ENCODE peak calls at places on chromosomes 6 and 20, in nine cellular contexts. One of them, this sample, is unnamed.

GRCh38 chr6:121430514-121431460 is 4.7 kb upstream of the GJA1 start:
- DNase-seq in uterus: no peak
- DNase-seq in NCI-H2029 treated with DMSO at 0.1 percent for 48 hours: no peak
- DNase-seq in cardiac muscle cell: peak; percentile 73
- DNase-seq in activated CD8-positive, alpha-beta T cell treated with anti-CD3 and anti-CD28 coated beads for 36 hours: no peak
- DNase-seq in lower lobe of right lung: no peak
- DNase-seq in activated CD4-positive, alpha-beta T cell treated with anti-CD3 and anti-CD28 coated beads, Interleukin-2, amount 50 U/mL, for 4 hours: no peak
- DNase-seq in NCI-H1092: no peak
- DNase-seq in activated CD8-positive, alpha-beta memory T cell treated with anti-CD3 and anti-CD28 coated beads for 24 hours: no peak
- DNase-seq in this sample: no peak

GRCh38 chr6:16380220-16380809 is 141.9 kb downstream of the GMPR start:
- DNase-seq in uterus: no peak
- DNase-seq in NCI-H2029 treated with DMSO at 0.1 percent for 48 hours: no peak
- DNase-seq in cardiac muscle cell: no peak
- DNase-seq in activated CD8-positive, alpha-beta T cell treated with anti-CD3 and anti-CD28 coated beads for 36 hours: no peak
- DNase-seq in lower lobe of right lung: no peak
- DNase-seq in activated CD4-positive, alpha-beta T cell treated with anti-CD3 and anti-CD28 coated beads, Interleukin-2, amount 50 U/mL, for 4 hours: no peak
- DNase-seq in NCI-H1092: no peak
- DNase-seq in activated CD8-positive, alpha-beta memory T cell treated with anti-CD3 and anti-CD28 coated beads for 24 hours: no peak
- DNase-seq in this sample: no peak

GRCh38 chr20:35226775-35227681 is 538 bp downstream of the MMP24 start:
- DNase-seq in uterus: peak; percentile 43
- DNase-seq in NCI-H2029 treated with DMSO at 0.1 percent for 48 hours: peak; percentile 5
- DNase-seq in cardiac muscle cell: peak; percentile 62
- DNase-seq in activated CD8-positive, alpha-beta T cell treated with anti-CD3 and anti-CD28 coated beads for 36 hours: peak; percentile 59
- DNase-seq in lower lobe of right lung: peak; percentile 58
- DNase-seq in activated CD4-positive, alpha-beta T cell treated with anti-CD3 and anti-CD28 coated beads, Interleukin-2, amount 50 U/mL, for 4 hours: peak; percentile 19
- DNase-seq in NCI-H1092: no peak
- DNase-seq in activated CD8-positive, alpha-beta memory T cell treated with anti-CD3 and anti-CD28 coated beads for 24 hours: peak; percentile 74
- DNase-seq in this sample: no peak

GRCh38 chr6:31607317-31607716 is 7.7 kb upstream of the AIF1 start:
- DNase-seq in uterus: no peak
- DNase-seq in NCI-H2029 treated with DMSO at 0.1 percent for 48 hours: no peak
- DNase-seq in cardiac muscle cell: no peak
- DNase-seq in activated CD8-positive, alpha-beta T cell treated with anti-CD3 and anti-CD28 coated beads for 36 hours: no peak
- DNase-seq in lower lobe of right lung: no peak
- DNase-seq in activated CD4-positive, alpha-beta T cell treated with anti-CD3 and anti-CD28 coated beads, Interleukin-2, amount 50 U/mL, for 4 hours: no peak
- DNase-seq in NCI-H1092: no peak
- DNase-seq in activated CD8-positive, alpha-beta memory T cell treated with anti-CD3 and anti-CD28 coated beads for 24 hours: no peak
- DNase-seq in this sample: no peak

GRCh38 chr20:45340951-45341350 is 7.3 kb downstream of the SDC4 start:
- DNase-seq in uterus: no peak
- DNase-seq in NCI-H2029 treated with DMSO at 0.1 percent for 48 hours: no peak
- DNase-seq in cardiac muscle cell: no peak
- DNase-seq in activated CD8-positive, alpha-beta T cell treated with anti-CD3 and anti-CD28 coated beads for 36 hours: no peak
- DNase-seq in lower lobe of right lung: no peak
- DNase-seq in activated CD4-positive, alpha-beta T cell treated with anti-CD3 and anti-CD28 coated beads, Interleukin-2, amount 50 U/mL, for 4 hours: no peak
- DNase-seq in NCI-H1092: no peak
- DNase-seq in activated CD8-positive, alpha-beta memory T cell treated with anti-CD3 and anti-CD28 coated beads for 24 hours: no peak
- DNase-seq in this sample: no peak

GRCh38 chr20:34982270-34983088 is 26.8 kb downstream of the MYH7B start:
- DNase-seq in uterus: no peak
- DNase-seq in NCI-H2029 treated with DMSO at 0.1 percent for 48 hours: no peak
- DNase-seq in cardiac muscle cell: no peak
- DNase-seq in activated CD8-positive, alpha-beta T cell treated with anti-CD3 and anti-CD28 coated beads for 36 hours: no peak
- DNase-seq in lower lobe of right lung: no peak
- DNase-seq in activated CD4-positive, alpha-beta T cell treated with anti-CD3 and anti-CD28 coated beads, Interleukin-2, amount 50 U/mL, for 4 hours: no peak
- DNase-seq in NCI-H1092: no peak
- DNase-seq in activated CD8-positive, alpha-beta memory T cell treated with anti-CD3 and anti-CD28 coated beads for 24 hours: no peak
- DNase-seq in this sample: no peak

GRCh38 chr6:149614352-149614751 is 34.2 kb downstream of the KATNA1 start:
- DNase-seq in uterus: no peak
- DNase-seq in NCI-H2029 treated with DMSO at 0.1 percent for 48 hours: no peak
- DNase-seq in cardiac muscle cell: peak; percentile 24
- DNase-seq in activated CD8-positive, alpha-beta T cell treated with anti-CD3 and anti-CD28 coated beads for 36 hours: no peak
- DNase-seq in lower lobe of right lung: no peak
- DNase-seq in activated CD4-positive, alpha-beta T cell treated with anti-CD3 and anti-CD28 coated beads, Interleukin-2, amount 50 U/mL, for 4 hours: no peak
- DNase-seq in NCI-H1092: no peak
- DNase-seq in activated CD8-positive, alpha-beta memory T cell treated with anti-CD3 and anti-CD28 coated beads for 24 hours: no peak
- DNase-seq in this sample: no peak

GRCh38 chr20:3751284-3751663 is 16.3 kb downstream of the ADISSP start:
- DNase-seq in uterus: no peak
- DNase-seq in NCI-H2029 treated with DMSO at 0.1 percent for 48 hours: no peak
- DNase-seq in cardiac muscle cell: no peak
- DNase-seq in activated CD8-positive, alpha-beta T cell treated with anti-CD3 and anti-CD28 coated beads for 36 hours: no peak
- DNase-seq in lower lobe of right lung: no peak
- DNase-seq in activated CD4-positive, alpha-beta T cell treated with anti-CD3 and anti-CD28 coated beads, Interleukin-2, amount 50 U/mL, for 4 hours: no peak
- DNase-seq in NCI-H1092: no peak
- DNase-seq in activated CD8-positive, alpha-beta memory T cell treated with anti-CD3 and anti-CD28 coated beads for 24 hours: no peak
- DNase-seq in this sample: no peak

GRCh38 chr6:97293198-97293696 is 10.2 kb upstream of the MMS22L start:
- DNase-seq in uterus: no peak
- DNase-seq in NCI-H2029 treated with DMSO at 0.1 percent for 48 hours: no peak
- DNase-seq in cardiac muscle cell: no peak
- DNase-seq in activated CD8-positive, alpha-beta T cell treated with anti-CD3 and anti-CD28 coated beads for 36 hours: no peak
- DNase-seq in lower lobe of right lung: no peak
- DNase-seq in activated CD4-positive, alpha-beta T cell treated with anti-CD3 and anti-CD28 coated beads, Interleukin-2, amount 50 U/mL, for 4 hours: no peak
- DNase-seq in NCI-H1092: no peak
- DNase-seq in activated CD8-positive, alpha-beta memory T cell treated with anti-CD3 and anti-CD28 coated beads for 24 hours: no peak
- DNase-seq in this sample: no peak

GRCh38 chr6:117591405-117591804 is 10.9 kb downstream of the GOPC start:
- DNase-seq in uterus: no peak
- DNase-seq in NCI-H2029 treated with DMSO at 0.1 percent for 48 hours: no peak
- DNase-seq in cardiac muscle cell: peak; percentile 24
- DNase-seq in activated CD8-positive, alpha-beta T cell treated with anti-CD3 and anti-CD28 coated beads for 36 hours: no peak
- DNase-seq in lower lobe of right lung: no peak
- DNase-seq in activated CD4-positive, alpha-beta T cell treated with anti-CD3 and anti-CD28 coated beads, Interleukin-2, amount 50 U/mL, for 4 hours: no peak
- DNase-seq in NCI-H1092: no peak
- DNase-seq in activated CD8-positive, alpha-beta memory T cell treated with anti-CD3 and anti-CD28 coated beads for 24 hours: no peak
- DNase-seq in this sample: no peak

This sample was measured in NCI-H2107.